ENCODE peak calls at places on chromosomes 3 and 15, in nine cellular contexts. Y, C, N, Q, O, I, E, W and T are unnamed samples.
A peak's percentile ranks its signal among the peaks of the same experiment; 100 is the strongest.

GRCh38 chr3:42229942-42230688 is 35.9 kb downstream of the CCK start:
- DNase-seq in N (peak; percentile 51), Q (peak; percentile 52), O (no peak), I (peak; percentile 20), E (peak; percentile 79), W (no peak), Y (peak; percentile 67), C (no peak), T (no peak)

GRCh38 chr3:126351771-126352475 is 5.3 kb downstream of the KLF15 start:
- DNase-seq in O (no peak), W (peak; percentile 52), E (no peak), N (no peak), C (no peak), Q (no peak), I (no peak), Y (no peak), T (no peak)

GRCh38 chr3:121941592-121941991 is 47.4 kb downstream of the SLC15A2 start:
- DNase-seq in I (no peak), C (no peak), N (no peak), O (no peak), E (no peak), Y (no peak), W (no peak), Q (no peak), T (no peak)

GRCh38 chr3:171192176-171192854 is 165.8 kb upstream of the SLC2A2 start:
- DNase-seq in O (no peak), N (no peak), E (peak; percentile 68), Y (no peak), Q (no peak), I (no peak), C (no peak), W (no peak), T (no peak)

GRCh38 chr3:132164469-132165092 is 129.8 kb upstream of the CPNE4 start:
- DNase-seq in E (no peak), W (no peak), O (no peak), Y (no peak), Q (no peak), I (no peak), N (no peak), C (no peak), T (peak; percentile 74)

GRCh38 chr15:66786708-66787471 is 84.9 kb downstream of the SMAD6 start:
- DNase-seq in Q (no peak), E (no peak), Y (no peak), C (no peak), W (no peak), N (no peak), O (no peak), I (no peak), T (no peak)

GRCh38 chr3:27467545-27467944 is 16.6 kb downstream of the SLC4A7 start:
- DNase-seq in E (peak; percentile 71), C (no peak), Y (peak; percentile 39), I (no peak), Q (peak; percentile 2), W (no peak), N (no peak), O (no peak), T (no peak)

GRCh38 chr15:64187396-64188191 is 24.8 kb upstream of the PPIB start:
- DNase-seq in E (peak; percentile 25), Y (no peak), O (no peak), Q (no peak), W (no peak), C (no peak), N (no peak), I (no peak), T (no peak)

GRCh38 chr3:116579843-116580242 is 129.7 kb upstream of the TUSC7 start:
- DNase-seq in N (peak; percentile 9), Q (peak; percentile 46), O (no peak), W (no peak), I (no peak), Y (no peak), C (no peak), E (peak; percentile 11), T (no peak)

GRCh38 chr3:13012228-13012691 is 61.0 kb downstream of the IQSEC1 start:
- DNase-seq in C (no peak), N (no peak), E (no peak), Q (no peak), Y (no peak), W (peak; percentile 87), O (no peak), I (no peak), T (no peak)

GRCh38 chr3:194072097-194072428 is 63.9 kb upstream of the HES1 start:
- DNase-seq in O (no peak), E (no peak), Q (no peak), Y (no peak), N (no peak), I (no peak), W (no peak), C (no peak), T (peak; percentile 47)

GRCh38 chr3:14407203-14407602 is 4.8 kb downstream of the SLC6A6 start:
- DNase-seq in C (no peak), N (no peak), Y (no peak), O (no peak), W (no peak), I (no peak), Q (no peak), E (no peak), T (no peak)
- H3K4me3 ChIP-seq in C (no peak overlapping the region), N (no peak overlapping the region), Y (no peak overlapping the region), O (no peak overlapping the region), W (no peak overlapping the region), I (no peak overlapping the region), Q (no peak overlapping the region), E (no peak overlapping the region), T (no peak overlapping the region)

GRCh38 chr15:29225534-29226224 is 43.9 kb downstream of the NSMCE3 start:
- DNase-seq in Q (no peak), C (no peak), I (no peak), O (no peak), W (no peak), E (no peak), N (no peak), Y (no peak), T (no peak)

GRCh38 chr15:29220852-29221251 is 48.8 kb downstream of the NSMCE3 start:
- DNase-seq in E (no peak), C (no peak), W (no peak), N (no peak), O (no peak), Q (no peak), Y (no peak), I (no peak), T (no peak)

GRCh38 chr15:29223640-29224039 is 46.0 kb downstream of the NSMCE3 start:
- DNase-seq in Q (peak; percentile 33), I (no peak), N (no peak), Y (no peak), O (no peak), W (no peak), C (no peak), E (no peak), T (no peak)

GRCh38 chr15:29226431-29227216 is 43.0 kb downstream of the NSMCE3 start:
- DNase-seq in W (no peak), N (no peak), O (no peak), I (no peak), Q (no peak), C (no peak), E (no peak), Y (peak; percentile 64), T (no peak)

GRCh38 chr15:29222129-29222853 is 47.3 kb downstream of the NSMCE3 start:
- DNase-seq in N (peak; percentile 9), I (no peak), Q (no peak), Y (no peak), O (no peak), C (no peak), W (no peak), E (no peak), T (no peak)
- H3K27me3 ChIP-seq in N (no peaks in the 10 kb centered on the region), I (no peaks in the 10 kb centered on the region), Q (no peaks in the 10 kb centered on the region), Y (no peaks in the 10 kb centered on the region), O (peaks cover 4% of the 10 kb centered on the region), C (no peaks in the 10 kb centered on the region), W (peaks cover 5% of the 10 kb centered on the region), E (peaks cover 6% of the 10 kb centered on the region), T (no peaks in the 10 kb centered on the region)

DNA sequence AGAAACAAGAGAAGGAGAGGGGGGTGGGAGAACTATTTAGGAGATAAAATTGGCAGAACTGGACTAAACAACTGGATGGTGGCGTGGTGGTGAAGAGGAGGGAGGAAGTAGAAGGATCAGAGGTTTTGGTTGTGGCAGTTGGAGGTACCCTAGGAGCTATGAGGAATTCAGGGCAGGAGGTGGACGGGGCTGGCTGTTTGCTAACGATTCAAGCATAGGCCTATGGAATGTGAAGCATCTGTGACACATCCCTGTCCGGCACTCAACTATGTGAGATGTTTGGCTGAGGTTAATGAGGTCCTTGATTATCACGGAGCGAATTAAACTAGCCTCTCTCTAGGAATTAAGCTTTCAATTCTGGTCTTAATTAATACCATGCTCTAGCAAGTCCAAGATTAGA is 13.5 kb downstream of the TARS3 start:
- DNase-seq in W (no peak), C (no peak), Y (no peak), O (no peak), N (peak; percentile 30), E (peak; percentile 54), I (no peak), Q (no peak), T (no peak)
- H3K36me3 ChIP-seq in W (peaks cover 12% of the 10 kb centered on the region), C (no peaks in the 10 kb centered on the region), Y (peaks cover 54% of the 10 kb centered on the region), O (peaks cover 2% of the 10 kb centered on the region), N (peaks cover 68% of the 10 kb centered on the region), E (peaks cover 64% of the 10 kb centered on the region), I (no peaks in the 10 kb centered on the region), Q (peaks cover 66% of the 10 kb centered on the region), T (peaks cover 6% of the 10 kb centered on the region)

GRCh38 chr3:25665646-25666136 is 984 bp upstream of the TOP2B start:
- DNase-seq in E (no peak), N (no peak), O (no peak), C (no peak), W (no peak), Q (no peak), I (no peak), Y (no peak), T (no peak)
- H3K4me3 ChIP-seq in E (peak overlapping the region; percentile 87), N (peak overlapping the region; percentile 84), O (peak overlapping the region; percentile 81), C (peak overlapping the region; percentile 95), W (peak overlapping the region; percentile 83), Q (peak overlapping the region; percentile 70), I (no peak overlapping the region), Y (peak overlapping the region; percentile 88), T (no peak overlapping the region)

DNA sequence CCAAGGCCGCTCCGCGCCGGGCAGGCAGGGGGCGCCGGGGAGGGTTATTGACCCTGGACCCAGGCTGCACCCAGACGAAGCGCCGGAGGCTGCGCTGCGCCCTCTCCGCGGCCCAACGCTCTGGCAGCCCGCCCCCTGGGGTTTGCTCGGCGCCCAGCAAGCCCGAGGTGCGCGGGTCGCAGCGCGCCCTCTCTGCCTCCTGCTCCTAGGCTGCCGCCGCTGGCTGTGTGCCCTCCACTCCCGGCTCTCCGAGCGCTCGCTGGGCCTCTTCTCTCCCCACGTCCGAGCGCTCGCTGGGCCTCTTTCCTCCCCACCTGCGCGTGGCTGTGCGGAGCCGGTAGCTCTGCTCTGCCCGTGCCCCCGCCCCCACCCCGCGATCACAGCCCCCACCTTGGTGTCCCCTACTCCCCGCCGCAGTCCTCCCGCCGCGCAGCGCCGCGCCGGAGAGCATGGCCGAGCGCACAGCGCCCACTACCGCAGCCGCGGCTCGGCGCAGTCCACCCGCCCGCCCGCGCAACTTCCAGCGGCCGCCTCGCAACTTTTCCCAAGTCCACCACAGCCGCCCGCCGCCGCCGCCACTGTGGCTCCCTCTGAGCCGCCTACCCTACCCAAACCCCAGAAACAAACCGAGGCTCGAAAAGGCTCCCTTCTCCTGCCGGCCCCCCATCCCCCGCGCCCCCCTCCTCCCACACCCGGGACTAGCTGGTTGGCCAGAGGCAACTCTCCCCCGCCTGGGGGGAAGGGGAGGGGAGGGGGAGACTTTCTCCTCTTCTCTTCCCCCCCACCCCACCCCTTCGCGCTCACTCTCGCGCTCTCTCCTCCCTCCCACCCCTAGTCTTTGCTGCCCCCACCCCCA is 1.1 kb downstream of the MECOM start:
- DNase-seq in C (no peak), Y (peak; percentile 91), O (no peak), I (no peak), N (no peak), Q (peak; percentile 94), W (peak; percentile 78), E (peak; percentile 88), T (peak; percentile 73)
- H3K27me3 ChIP-seq in C (peaks cover 4% of the 10 kb centered on the region), Y (peaks cover 90% of the 10 kb centered on the region), O (peaks cover 81% of the 10 kb centered on the region), I (peaks cover 56% of the 10 kb centered on the region), N (peaks cover 83% of the 10 kb centered on the region), Q (peaks cover 76% of the 10 kb centered on the region), W (peaks cover 33% of the 10 kb centered on the region), E (peaks cover 88% of the 10 kb centered on the region), T (peaks cover 61% of the 10 kb centered on the region)

GRCh38 chr3:62211675-62212429 is 161.5 kb downstream of the FEZF2 start:
- DNase-seq in E (no peak), Q (no peak), W (no peak), O (no peak), N (no peak), Y (no peak), I (no peak), C (no peak), T (no peak)
- H3K36me3 ChIP-seq in E (peaks cover 34% of the 10 kb centered on the region), Q (no peaks in the 10 kb centered on the region), W (no peaks in the 10 kb centered on the region), O (no peaks in the 10 kb centered on the region), N (no peaks in the 10 kb centered on the region), Y (no peaks in the 10 kb centered on the region), I (no peaks in the 10 kb centered on the region), C (no peaks in the 10 kb centered on the region), T (no peaks in the 10 kb centered on the region)